ENCODE peak calls at places on chromosome 2, in four cellular contexts. One of them, this sample, is unnamed.

GRCh38 chr2:149924028-149924427 is 336.5 kb upstream of the MMADHC start:
- DNase-seq in cardiac muscle cell: no peak
- DNase-seq in heart left ventricle: no peak
- DNase-seq in foreskin fibroblast: peak
- DNase-seq in this sample: no peak

GRCh38 chr2:13488965-13489364 is 772.2 kb downstream of the TRIB2 start:
- DNase-seq in heart left ventricle: no peak
- DNase-seq in cardiac muscle cell: no peak
- DNase-seq in foreskin fibroblast: no peak
- DNase-seq in this sample: no peak

GRCh38 chr2:108554530-108554929 is 20.3 kb downstream of the LIMS1 start:
- DNase-seq in heart left ventricle: peak
- DNase-seq in cardiac muscle cell: no peak
- DNase-seq in foreskin fibroblast: no peak
- DNase-seq in this sample: no peak

GRCh38 chr2:38682008-38682575 is 16.2 kb downstream of the GALM start:
- DNase-seq in foreskin fibroblast: no peak
- DNase-seq in cardiac muscle cell: no peak
- DNase-seq in heart left ventricle: no peak
- DNase-seq in this sample: no peak

GRCh38 chr2:226909836-226910235 is 74.0 kb downstream of the RHBDD1 start:
- DNase-seq in cardiac muscle cell: no peak
- DNase-seq in foreskin fibroblast: no peak
- DNase-seq in heart left ventricle: no peak
- DNase-seq in this sample: no peak

GRCh38 chr2:7014201-7014640 is 97.0 kb downstream of the RNF144A start:
- DNase-seq in foreskin fibroblast: no peak
- DNase-seq in heart left ventricle: no peak
- DNase-seq in cardiac muscle cell: peak
- DNase-seq in this sample: peak

GRCh38 chr2:71945133-71945959 is 202.3 kb downstream of the CYP26B1 start:
- DNase-seq in cardiac muscle cell: no peak
- DNase-seq in foreskin fibroblast: no peak
- DNase-seq in heart left ventricle: no peak
- DNase-seq in this sample: no peak

GRCh38 chr2:216142540-216142939 is 33.4 kb downstream of the XRCC5 start:
- DNase-seq in foreskin fibroblast: peak
- DNase-seq in heart left ventricle: no peak
- DNase-seq in cardiac muscle cell: no peak
- DNase-seq in this sample: peak

GRCh38 chr2:199383006-199383405 is 74.7 kb downstream of the SATB2 start:
- DNase-seq in heart left ventricle: no peak
- DNase-seq in cardiac muscle cell: no peak
- DNase-seq in foreskin fibroblast: no peak
- DNase-seq in this sample: no peak

GRCh38 chr2:211132586-211132985 is 576.2 kb downstream of the CPS1 start:
- DNase-seq in foreskin fibroblast: no peak
- DNase-seq in cardiac muscle cell: peak
- DNase-seq in heart left ventricle: no peak
- DNase-seq in this sample: peak

GRCh38 chr2:47129191-47129711 is 25.9 kb downstream of the STPG4 start:
- DNase-seq in cardiac muscle cell: no peak
- DNase-seq in foreskin fibroblast: no peak
- DNase-seq in heart left ventricle: no peak
- DNase-seq in this sample: no peak

GRCh38 chr2:219997341-219997851 is 370.0 kb downstream of the SLC4A3 start:
- DNase-seq in heart left ventricle: no peak
- DNase-seq in foreskin fibroblast: no peak
- DNase-seq in cardiac muscle cell: peak
- DNase-seq in this sample: no peak

GRCh38 chr2:18123577-18123976 is 245.1 kb downstream of the KCNS3 start:
- DNase-seq in foreskin fibroblast: no peak
- DNase-seq in cardiac muscle cell: no peak
- DNase-seq in heart left ventricle: no peak
- DNase-seq in this sample: no peak

GRCh38 chr2:23430263-23430662 is 45.3 kb downstream of the KLHL29 start:
- DNase-seq in heart left ventricle: no peak
- DNase-seq in cardiac muscle cell: peak
- DNase-seq in foreskin fibroblast: peak
- DNase-seq in this sample: no peak

GRCh38 chr2:6841537-6842287 is 24.0 kb downstream of the CMPK2 start:
- DNase-seq in heart left ventricle: no peak
- DNase-seq in foreskin fibroblast: no peak
- DNase-seq in cardiac muscle cell: no peak
- DNase-seq in this sample: no peak

GRCh38 chr2:172484253-172484652 is 56.9 kb downstream of the ITGA6 start:
- DNase-seq in foreskin fibroblast: peak
- DNase-seq in cardiac muscle cell: peak
- DNase-seq in heart left ventricle: no peak
- DNase-seq in this sample: peak

GRCh38 chr2:128533101-128533500 is 214.4 kb upstream of the HS6ST1 start:
- DNase-seq in cardiac muscle cell: no peak
- DNase-seq in foreskin fibroblast: no peak
- DNase-seq in heart left ventricle: no peak
- DNase-seq in this sample: no peak

GRCh38 chr2:50863856-50864255 is 168.1 kb downstream of the NRXN1 start:
- DNase-seq in heart left ventricle: no peak
- DNase-seq in cardiac muscle cell: no peak
- DNase-seq in foreskin fibroblast: no peak
- DNase-seq in this sample: no peak

GRCh38 chr2:64338107-64338506 is 115.9 kb upstream of the LGALSL start:
- DNase-seq in foreskin fibroblast: no peak
- DNase-seq in heart left ventricle: no peak
- DNase-seq in cardiac muscle cell: no peak
- DNase-seq in this sample: no peak

GRCh38 chr2:64341461-64341860 is 112.5 kb upstream of the LGALSL start:
- DNase-seq in cardiac muscle cell: no peak
- DNase-seq in heart left ventricle: no peak
- DNase-seq in foreskin fibroblast: no peak
- DNase-seq in this sample: no peak

GRCh38 chr2:64336171-64336570 is 117.8 kb upstream of the LGALSL start:
- DNase-seq in cardiac muscle cell: no peak
- DNase-seq in heart left ventricle: no peak
- DNase-seq in foreskin fibroblast: no peak
- DNase-seq in this sample: no peak

GRCh38 chr2:64338910-64339500 is 115.0 kb upstream of the LGALSL start:
- DNase-seq in foreskin fibroblast: peak
- DNase-seq in heart left ventricle: no peak
- DNase-seq in cardiac muscle cell: no peak
- DNase-seq in this sample: peak

GRCh38 chr2:64337314-64337713 is 116.6 kb upstream of the LGALSL start:
- DNase-seq in heart left ventricle: no peak
- DNase-seq in foreskin fibroblast: no peak
- DNase-seq in cardiac muscle cell: no peak
- DNase-seq in this sample: no peak
- TF ChIP-seq CTCF in heart left ventricle: no peak
- TF ChIP-seq CTCF in foreskin fibroblast: no peak
- TF ChIP-seq CTCF in cardiac muscle cell: no peak
- TF ChIP-seq CTCF in this sample: no peak

GRCh38 chr2:53417385-53417784 is 350.2 kb upstream of the CHAC2 start:
- DNase-seq in cardiac muscle cell: no peak
- DNase-seq in heart left ventricle: no peak
- DNase-seq in foreskin fibroblast: no peak
- DNase-seq in this sample: no peak
- H3K4me3 ChIP-seq in cardiac muscle cell: no peak
- H3K4me3 ChIP-seq in heart left ventricle: no peak
- H3K4me3 ChIP-seq in foreskin fibroblast: no peak
- H3K4me3 ChIP-seq in this sample: no peak

DNA sequence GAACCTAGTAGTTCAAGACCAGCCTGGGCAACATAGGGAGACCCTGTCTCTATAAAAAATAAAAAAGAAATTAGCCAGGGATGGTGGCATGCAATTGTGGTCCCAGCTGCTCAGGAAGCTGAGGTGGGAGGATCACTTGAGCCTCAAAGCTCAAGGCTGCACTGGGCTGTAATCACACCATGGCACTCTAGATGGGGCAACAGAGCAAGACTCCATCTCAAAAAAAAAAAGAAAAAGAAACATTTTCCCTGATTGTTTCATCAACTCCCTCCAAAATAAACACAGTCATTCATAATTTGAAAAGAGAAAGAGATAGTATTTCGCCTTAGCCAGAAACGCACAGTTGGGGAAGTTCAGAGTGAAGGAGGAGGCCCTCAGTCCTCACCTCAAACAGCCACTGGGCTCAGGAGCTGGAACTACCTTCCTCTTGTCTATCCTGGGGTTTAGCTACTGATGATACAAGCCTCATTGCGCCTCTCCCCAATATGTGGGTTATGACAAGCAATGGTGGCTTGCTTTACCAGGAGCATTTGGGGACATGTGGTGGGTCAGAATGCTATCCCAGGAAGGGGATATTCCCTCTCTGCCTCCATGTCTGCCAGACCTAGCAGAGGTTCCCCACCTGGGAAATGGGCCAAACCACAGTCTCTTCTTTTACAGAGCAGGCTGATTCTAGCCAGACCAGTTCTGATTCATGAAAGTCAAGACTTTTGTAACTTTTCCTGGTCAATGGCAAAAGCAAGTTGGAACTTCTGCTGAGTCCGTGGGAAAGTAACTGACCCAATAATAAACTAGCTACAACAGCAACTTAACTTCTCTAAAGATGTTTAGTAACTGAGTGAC is 22.2 kb upstream of the TMEM87B start:
- DNase-seq in heart left ventricle: peak
- DNase-seq in foreskin fibroblast: no peak
- DNase-seq in cardiac muscle cell: peak
- DNase-seq in this sample: peak
- TF ChIP-seq CTCF in heart left ventricle: no peak
- TF ChIP-seq CTCF in foreskin fibroblast: no peak
- TF ChIP-seq CTCF in cardiac muscle cell: peak
- TF ChIP-seq CTCF in this sample: peak

DNA sequence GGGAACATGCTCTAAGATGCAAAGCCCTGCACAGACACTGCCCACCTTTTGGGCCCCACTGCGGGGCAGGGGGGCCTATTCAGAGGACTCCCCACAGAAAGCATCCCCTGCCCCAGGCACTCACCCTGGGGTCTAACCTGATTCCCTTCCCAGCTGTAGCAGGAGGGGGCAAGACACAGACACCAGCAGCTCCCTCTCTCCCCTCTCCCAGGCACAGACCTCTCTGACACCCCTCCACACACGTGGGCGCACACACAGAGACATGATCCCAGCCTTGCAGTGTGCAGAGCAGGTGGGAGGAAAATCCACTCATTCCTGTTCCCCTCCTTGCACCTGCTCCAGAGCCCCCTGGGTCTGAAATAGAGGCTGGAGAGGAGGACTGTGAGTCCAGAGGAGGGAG is 10.7 kb downstream of the TNS1 start:
- DNase-seq in cardiac muscle cell: no peak
- DNase-seq in foreskin fibroblast: no peak
- DNase-seq in heart left ventricle: no peak
- DNase-seq in this sample: no peak
- H3K4me3 ChIP-seq in cardiac muscle cell: no peak
- H3K4me3 ChIP-seq in foreskin fibroblast: no peak
- H3K4me3 ChIP-seq in heart left ventricle: no peak
- H3K4me3 ChIP-seq in this sample: no peak

GRCh38 chr2:153519260-153519875 is 40.8 kb upstream of the RPRM start:
- DNase-seq in heart left ventricle: no peak
- DNase-seq in foreskin fibroblast: peak
- DNase-seq in cardiac muscle cell: peak
- DNase-seq in this sample: peak
- TF ChIP-seq CTCF in heart left ventricle: peak
- TF ChIP-seq CTCF in foreskin fibroblast: peak
- TF ChIP-seq CTCF in cardiac muscle cell: peak
- TF ChIP-seq CTCF in this sample: peak

GRCh38 chr2:133270550-133270949 is 297.7 kb downstream of the NCKAP5 start:
- DNase-seq in heart left ventricle: no peak
- DNase-seq in foreskin fibroblast: no peak
- DNase-seq in cardiac muscle cell: no peak
- DNase-seq in this sample: no peak

GRCh38 chr2:133262888-133263287 is 305.4 kb downstream of the NCKAP5 start:
- DNase-seq in foreskin fibroblast: no peak
- DNase-seq in cardiac muscle cell: no peak
- DNase-seq in heart left ventricle: no peak
- DNase-seq in this sample: no peak

GRCh38 chr2:133264951-133265949 is 303.0 kb downstream of the NCKAP5 start:
- DNase-seq in foreskin fibroblast: no peak
- DNase-seq in cardiac muscle cell: no peak
- DNase-seq in heart left ventricle: peak
- DNase-seq in this sample: no peak

GRCh38 chr2:133266926-133267590 is 301.2 kb downstream of the NCKAP5 start:
- DNase-seq in foreskin fibroblast: no peak
- DNase-seq in heart left ventricle: no peak
- DNase-seq in cardiac muscle cell: no peak
- DNase-seq in this sample: no peak

GRCh38 chr2:133266075-133266925 is 302.0 kb downstream of the NCKAP5 start:
- DNase-seq in heart left ventricle: no peak
- DNase-seq in foreskin fibroblast: no peak
- DNase-seq in cardiac muscle cell: peak
- DNase-seq in this sample: no peak
- H3K4me3 ChIP-seq in heart left ventricle: peak
- H3K4me3 ChIP-seq in foreskin fibroblast: peak
- H3K4me3 ChIP-seq in cardiac muscle cell: peak
- H3K4me3 ChIP-seq in this sample: peak

This sample was measured in astrocyte of the cerebellum.